ENCODE peak calls at places on chromosomes 12 and 14, in seven cellular contexts. One of them, this sample, is unnamed.

GRCh38 chr14:72451081-72451972 is 442.6 kb downstream of the DPF3 start:
- DNase-seq in neural progenitor cell: peak
- DNase-seq in glomerular endothelial cell: no peak
- DNase-seq in GM12865: peak
- DNase-seq in lung microvascular endothelial cell: peak
- DNase-seq in NCI-H1694 treated with DMSO at 0.1 percent for 48 hours: no peak
- DNase-seq in H54: no peak
- DNase-seq in this sample: peak

GRCh38 chr14:68043752-68044151 is 224.2 kb downstream of the RAD51B start:
- DNase-seq in neural progenitor cell: peak
- DNase-seq in glomerular endothelial cell: no peak
- DNase-seq in GM12865: no peak
- DNase-seq in lung microvascular endothelial cell: no peak
- DNase-seq in NCI-H1694 treated with DMSO at 0.1 percent for 48 hours: no peak
- DNase-seq in H54: no peak
- DNase-seq in this sample: no peak

GRCh38 chr14:56474419-56475022 is 105.1 kb upstream of the TMEM260 start:
- DNase-seq in neural progenitor cell: peak
- DNase-seq in glomerular endothelial cell: no peak
- DNase-seq in GM12865: peak
- DNase-seq in lung microvascular endothelial cell: peak
- DNase-seq in NCI-H1694 treated with DMSO at 0.1 percent for 48 hours: peak
- DNase-seq in H54: no peak
- DNase-seq in this sample: peak

GRCh38 chr12:2338381-2338780 is 285.6 kb downstream of the CACNA1C start:
- DNase-seq in neural progenitor cell: no peak
- DNase-seq in glomerular endothelial cell: no peak
- DNase-seq in GM12865: no peak
- DNase-seq in lung microvascular endothelial cell: no peak
- DNase-seq in NCI-H1694 treated with DMSO at 0.1 percent for 48 hours: no peak
- DNase-seq in H54: no peak
- DNase-seq in this sample: no peak

GRCh38 chr14:64891839-64892375 is 12.2 kb upstream of the SPTB start:
- DNase-seq in neural progenitor cell: peak
- DNase-seq in glomerular endothelial cell: no peak
- DNase-seq in GM12865: peak
- DNase-seq in lung microvascular endothelial cell: peak
- DNase-seq in NCI-H1694 treated with DMSO at 0.1 percent for 48 hours: peak
- DNase-seq in H54: no peak
- DNase-seq in this sample: peak

GRCh38 chr14:99944241-99944651 is 121.0 kb upstream of the EVL start:
- DNase-seq in neural progenitor cell: no peak
- DNase-seq in glomerular endothelial cell: no peak
- DNase-seq in GM12865: no peak
- DNase-seq in lung microvascular endothelial cell: no peak
- DNase-seq in NCI-H1694 treated with DMSO at 0.1 percent for 48 hours: no peak
- DNase-seq in H54: no peak
- DNase-seq in this sample: no peak

GRCh38 chr12:121536058-121536928 is 44.5 kb downstream of the KDM2B start:
- DNase-seq in neural progenitor cell: peak
- DNase-seq in glomerular endothelial cell: peak
- DNase-seq in GM12865: peak
- DNase-seq in lung microvascular endothelial cell: peak
- DNase-seq in NCI-H1694 treated with DMSO at 0.1 percent for 48 hours: peak
- DNase-seq in H54: peak
- DNase-seq in this sample: peak

GRCh38 chr12:34604631-34605509 is 582.6 kb downstream of the ALG10 start:
- DNase-seq in neural progenitor cell: no peak
- DNase-seq in glomerular endothelial cell: no peak
- DNase-seq in GM12865: no peak
- DNase-seq in lung microvascular endothelial cell: no peak
- DNase-seq in NCI-H1694 treated with DMSO at 0.1 percent for 48 hours: no peak
- DNase-seq in H54: no peak
- DNase-seq in this sample: no peak

GRCh38 chr14:93619176-93619793 is 169.0 kb downstream of the PRIMA1 start:
- DNase-seq in neural progenitor cell: peak
- DNase-seq in glomerular endothelial cell: peak
- DNase-seq in GM12865: peak
- DNase-seq in lung microvascular endothelial cell: peak
- DNase-seq in NCI-H1694 treated with DMSO at 0.1 percent for 48 hours: peak
- DNase-seq in H54: peak
- DNase-seq in this sample: peak

GRCh38 chr12:132953163-132953425 is 3.0 kb downstream of the ZNF605 start:
- DNase-seq in neural progenitor cell: no peak
- DNase-seq in glomerular endothelial cell: no peak
- DNase-seq in GM12865: no peak
- DNase-seq in lung microvascular endothelial cell: no peak
- DNase-seq in NCI-H1694 treated with DMSO at 0.1 percent for 48 hours: no peak
- DNase-seq in H54: no peak
- DNase-seq in this sample: no peak

GRCh38 chr14:76699901-76700590 is 61.2 kb upstream of the VASH1 start:
- DNase-seq in neural progenitor cell: no peak
- DNase-seq in glomerular endothelial cell: no peak
- DNase-seq in GM12865: no peak
- DNase-seq in lung microvascular endothelial cell: no peak
- DNase-seq in NCI-H1694 treated with DMSO at 0.1 percent for 48 hours: no peak
- DNase-seq in H54: no peak
- DNase-seq in this sample: no peak

GRCh38 chr12:14460212-14460841 is 94.8 kb downstream of the ATF7IP start:
- DNase-seq in neural progenitor cell: no peak
- DNase-seq in glomerular endothelial cell: no peak
- DNase-seq in GM12865: no peak
- DNase-seq in lung microvascular endothelial cell: no peak
- DNase-seq in NCI-H1694 treated with DMSO at 0.1 percent for 48 hours: no peak
- DNase-seq in H54: no peak
- DNase-seq in this sample: no peak

GRCh38 chr12:66405395-66405794 is 103.1 kb downstream of the HELB start:
- DNase-seq in neural progenitor cell: no peak
- DNase-seq in glomerular endothelial cell: peak
- DNase-seq in GM12865: no peak
- DNase-seq in lung microvascular endothelial cell: peak
- DNase-seq in NCI-H1694 treated with DMSO at 0.1 percent for 48 hours: no peak
- DNase-seq in H54: no peak
- DNase-seq in this sample: no peak

GRCh38 chr14:75267141-75267601 is 11.5 kb upstream of the FOS start:
- DNase-seq in neural progenitor cell: no peak
- DNase-seq in glomerular endothelial cell: no peak
- DNase-seq in GM12865: no peak
- DNase-seq in lung microvascular endothelial cell: peak
- DNase-seq in NCI-H1694 treated with DMSO at 0.1 percent for 48 hours: no peak
- DNase-seq in H54: no peak
- DNase-seq in this sample: no peak

GRCh38 chr12:65779946-65780345 is 44.3 kb upstream of the HMGA2 start:
- DNase-seq in neural progenitor cell: no peak
- DNase-seq in glomerular endothelial cell: no peak
- DNase-seq in GM12865: no peak
- DNase-seq in lung microvascular endothelial cell: no peak
- DNase-seq in NCI-H1694 treated with DMSO at 0.1 percent for 48 hours: no peak
- DNase-seq in H54: no peak
- DNase-seq in this sample: no peak

This sample was measured in NCI-H82.